ENCODE peak calls at places on chromosomes 1 and 21, in ten cellular contexts. M is ovary, A is transverse colon, Q is esophagus muscularis mucosa, B is IMR-90, I is NB4, X is uterus, R is heart left ventricle, W is body of pancreas, E is GM12892. K is an unnamed sample.

GRCh38 chr1:50335914-50336313 is 87.3 kb downstream of the DMRTA2 start:
- DNase-seq in M (no peak), A (no peak), W (no peak), R (no peak), B (no peak), Q (no peak), E (no peak), I (no peak), X (no peak), K (no peak)

GRCh38 chr1:157390646-157391045 is 161.7 kb downstream of the FCRL5 start:
- DNase-seq in X (no peak), W (no peak), R (no peak), E (no peak), I (no peak), A (no peak), B (peak; percentile 30), Q (peak; percentile 64), M (no peak), K (peak; percentile 55)

GRCh38 chr1:234584926-234585325 is 25.1 kb downstream of the IRF2BP2 start:
- DNase-seq in Q (peak; percentile 89), R (no peak), W (no peak), M (no peak), B (no peak), E (no peak), A (peak; percentile 31), I (no peak), X (no peak), K (no peak)

GRCh38 chr1:219416598-219417238 is 196.2 kb downstream of the ZC3H11B start:
- DNase-seq in B (peak; percentile 50), Q (no peak), I (peak; percentile 52), A (peak; percentile 59), E (no peak), W (peak; percentile 66), R (no peak), X (peak; percentile 40), M (peak; percentile 35), K (no peak)

GRCh38 chr1:30106125-30106524 is 617.3 kb downstream of the MATN1 start:
- DNase-seq in I (peak; percentile 41), M (no peak), E (no peak), A (peak; percentile 20), Q (no peak), B (peak; percentile 18), R (no peak), X (peak; percentile 25), W (peak; percentile 19), K (no peak)

GRCh38 chr21:29205009-29205408 is 74.6 kb downstream of the MAP3K7CL start:
- DNase-seq in Q (no peak), W (no peak), M (no peak), I (no peak), R (no peak), A (no peak), B (no peak), E (no peak), X (no peak), K (no peak)

GRCh38 chr1:226476657-226477319 is 68.9 kb upstream of the PARP1 start:
- DNase-seq in I (peak; percentile 77), X (no peak), Q (no peak), W (no peak), R (no peak), B (peak; percentile 6), M (no peak), A (no peak), E (no peak), K (no peak)

GRCh38 chr1:24071941-24072340 is 40.0 kb downstream of the MYOM3 start:
- DNase-seq in I (no peak), X (no peak), M (no peak), Q (no peak), E (no peak), B (no peak), A (no peak), W (no peak), R (no peak), K (no peak)

GRCh38 chr1:77796695-77797405 is 17.4 kb downstream of the MIGA1 start:
- DNase-seq in B (no peak), X (no peak), M (no peak), W (no peak), R (no peak), E (no peak), Q (no peak), I (no peak), A (no peak), K (no peak)

GRCh38 chr1:23646086-23646485 is 45.5 kb upstream of the RPL11 start:
- DNase-seq in R (no peak), M (no peak), W (no peak), E (no peak), X (no peak), I (no peak), B (no peak), Q (no peak), A (no peak), K (no peak)

GRCh38 chr21:18274370-18274769 is 29.7 kb downstream of the CHODL start:
- DNase-seq in A (no peak), R (no peak), X (no peak), M (no peak), Q (no peak), E (no peak), B (no peak), I (no peak), W (no peak), K (no peak)

GRCh38 chr1:46647611-46648010 is 20.6 kb downstream of the ATPAF1 start:
- DNase-seq in R (no peak), A (no peak), W (no peak), M (no peak), Q (no peak), B (no peak), I (no peak), E (no peak), X (no peak), K (no peak)

GRCh38 chr1:58155418-58156123 is 391.0 kb downstream of the OMA1 start:
- DNase-seq in I (peak; percentile 62), E (no peak), Q (no peak), A (no peak), M (no peak), W (no peak), X (no peak), B (no peak), R (no peak), K (peak; percentile 4)

GRCh38 chr1:44786138-44786840 is 1.7 kb downstream of the BEST4 start:
- DNase-seq in M (peak; percentile 85), E (peak; percentile 79), R (peak; percentile 87), X (peak; percentile 78), I (peak; percentile 53), W (peak; percentile 83), A (peak; percentile 84), Q (no peak), B (peak; percentile 59), K (peak; percentile 60)

GRCh38 chr1:100995196-100995983 is 30.2 kb downstream of the DPH5 start:
- DNase-seq in I (no peak), W (no peak), A (no peak), B (peak; percentile 44), M (no peak), Q (no peak), X (no peak), R (no peak), E (no peak), K (no peak)

DNA sequence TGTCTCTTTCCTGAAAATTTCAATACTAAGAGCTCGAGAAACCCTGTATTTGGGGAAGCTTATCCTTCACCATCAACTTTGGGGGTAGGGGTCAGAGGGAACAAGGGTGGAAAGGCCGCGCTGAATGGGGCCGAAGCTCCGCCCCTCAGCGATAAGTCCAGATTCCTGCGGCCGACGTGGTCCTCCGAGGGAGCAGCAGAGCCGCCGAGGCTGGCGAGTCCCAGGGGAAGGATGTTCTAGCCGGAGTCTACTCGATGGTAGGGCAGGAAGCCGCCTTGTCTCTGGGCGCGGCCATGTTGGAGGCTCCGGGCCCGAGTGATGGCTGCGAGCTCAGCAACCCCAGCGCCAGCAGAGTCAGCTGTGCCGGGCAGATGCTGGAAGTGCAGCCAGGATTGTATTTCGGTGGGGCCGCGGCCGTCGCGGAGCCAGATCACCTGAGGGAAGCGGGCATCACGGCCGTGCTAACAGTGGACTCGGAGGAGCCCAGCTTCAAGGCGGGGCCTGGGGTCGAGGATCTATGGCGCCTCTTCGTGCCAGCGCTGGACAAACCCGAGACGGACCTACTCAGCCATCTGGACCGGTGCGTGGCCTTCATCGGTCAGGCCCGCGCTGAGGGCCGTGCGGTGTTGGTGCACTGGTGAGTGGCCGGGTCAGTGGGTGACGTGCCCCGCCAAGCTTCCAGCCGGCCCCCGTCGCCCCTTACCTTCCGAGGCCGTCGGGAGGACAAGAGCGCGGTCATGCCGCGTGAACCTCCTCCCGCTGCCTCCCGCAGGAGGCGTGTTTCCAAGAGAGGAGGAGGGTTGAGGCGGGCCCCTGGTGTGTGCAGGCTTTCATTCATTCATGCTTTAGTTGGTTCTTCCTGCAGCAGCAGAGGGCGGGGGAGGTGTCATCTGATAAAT is at the start of gene DUSP12:
- DNase-seq in E (peak; percentile 73), M (peak; percentile 89), B (peak; percentile 96), W (peak; percentile 93), Q (peak; percentile 98), I (peak; percentile 98), X (peak; percentile 93), R (peak; percentile 96), A (peak; percentile 93), K (peak; percentile 79)
- TF ChIP-seq POLR2A in E (peak; percentile 93), M (peak; percentile 26), B (peak; percentile 79), W (peak; percentile 78), Q (no peak), I (peak; percentile 67), X (no peak), R (peak; percentile 65), A (peak; percentile 53), K (peak; percentile 90)

DNA sequence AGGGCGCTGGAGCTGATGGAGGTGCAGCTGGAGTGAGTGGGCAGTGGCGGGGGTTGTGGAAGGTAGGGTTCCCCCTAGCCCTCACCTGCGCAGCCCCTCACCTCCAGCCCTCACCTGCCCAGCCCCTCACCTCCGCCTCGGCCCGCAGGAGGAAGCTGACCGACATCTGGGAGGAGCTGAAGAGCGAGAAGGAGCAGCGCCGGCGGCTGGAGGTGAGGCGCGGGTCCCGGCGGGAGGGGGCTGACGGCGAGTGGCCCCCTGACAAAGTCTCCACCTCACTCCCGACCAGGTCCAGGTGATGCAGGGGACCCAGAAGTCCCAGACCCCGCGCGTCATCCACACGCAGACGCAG is 2.7 kb downstream of the EVA1B start:
- DNase-seq in B (no peak), X (no peak), W (no peak), Q (no peak), I (no peak), M (no peak), R (no peak), E (no peak), A (no peak), K (no peak)
- TF ChIP-seq POLR2A in B (no peak), X (no peak), W (no peak), Q (no peak), I (no peak), M (no peak), R (no peak), E (no peak), A (peak; percentile 9), K (no peak)

DNA sequence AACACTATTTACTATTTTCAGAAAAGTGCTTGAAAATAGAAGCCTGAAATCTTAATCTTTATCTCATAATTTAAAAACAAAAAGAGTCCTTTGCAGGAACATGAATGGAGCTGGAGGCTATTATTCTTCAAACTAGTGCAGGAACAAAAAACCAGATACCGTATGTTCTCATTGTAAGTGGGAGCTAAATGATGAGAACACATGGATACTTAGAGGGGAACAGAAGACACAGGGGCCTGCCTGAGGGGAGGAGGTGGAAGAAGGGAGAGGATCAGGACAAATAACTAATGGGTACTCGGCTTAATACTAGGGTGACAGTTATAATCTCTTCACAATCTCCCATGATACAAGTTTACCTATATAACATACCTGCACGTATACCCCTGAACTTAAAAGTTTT is 176.3 kb downstream of the SDCCAG8 start:
- DNase-seq in R (no peak), E (no peak), X (no peak), A (no peak), W (no peak), I (no peak), M (no peak), B (no peak), Q (no peak), K (no peak)
- TF ChIP-seq POLR2A in R (no peak), E (no peak), X (no peak), A (no peak), W (no peak), I (no peak), M (no peak), B (no peak), Q (no peak), K (no peak)

GRCh38 chr1:165827199-165828102 is at the start of gene UCK2:
- DNase-seq in A (peak; percentile 87), R (peak; percentile 88), Q (peak; percentile 93), X (peak; percentile 64), B (peak; percentile 76), M (peak; percentile 73), W (peak; percentile 86), I (peak; percentile 88), E (peak; percentile 73), K (peak; percentile 76)
- TF ChIP-seq POLR2A in A (peak; percentile 68), R (peak; percentile 34), Q (peak; percentile 63), X (peak; percentile 32), B (peak; percentile 91), M (no peak), W (peak; percentile 78), I (peak; percentile 49), E (peak; percentile 74), K (peak; percentile 70)